ENCODE peak calls at places on chromosomes 13 and 19, in ten cellular contexts. V, P, X, M, E, K, H, R, S and C are unnamed samples.

GRCh38 chr19:44635581-44636438 is 7.9 kb upstream of the PVR start:
- DNase-seq in V (no peak), P (peak; percentile 86), X (no peak), M (no peak), E (no peak), K (no peak), H (peak; percentile 66), R (no peak), S (no peak), C (no peak)

GRCh38 chr19:37077929-37078716 is at the start of gene ZNF420:
- DNase-seq in V (peak; percentile 93), P (peak; percentile 96), X (peak; percentile 93), M (peak; percentile 77), E (peak; percentile 97), K (peak; percentile 98), H (peak; percentile 96), R (peak; percentile 91), S (peak; percentile 91), C (peak; percentile 94)

GRCh38 chr13:50085063-50085462 is 69.8 kb downstream of the KCNRG start:
- DNase-seq in V (no peak), P (no peak), X (no peak), M (no peak), E (peak; percentile 78), K (no peak), H (no peak), R (no peak), S (no peak), C (no peak)

GRCh38 chr13:114087430-114087829 is 45.0 kb downstream of the RASA3 start:
- DNase-seq in V (no peak), P (no peak), X (peak; percentile 11), M (no peak), E (no peak), K (peak; percentile 58), H (no peak), R (no peak), S (no peak), C (peak; percentile 20)

GRCh38 chr13:74889321-74889720 is 592.6 kb downstream of the TBC1D4 start:
- DNase-seq in V (no peak), P (no peak), X (no peak), M (no peak), E (no peak), K (no peak), H (no peak), R (no peak), S (no peak), C (no peak)

GRCh38 chr13:25493930-25494707 is 122.3 kb downstream of the ATP8A2 start:
- DNase-seq in V (no peak), P (no peak), X (no peak), M (no peak), E (peak; percentile 48), K (peak; percentile 79), H (no peak), R (no peak), S (no peak), C (no peak)

GRCh38 chr19:28169168-28169862 is 1043.6 kb downstream of the UQCRFS1 start:
- DNase-seq in V (no peak), P (no peak), X (no peak), M (no peak), E (peak; percentile 71), K (peak; percentile 80), H (no peak), R (no peak), S (no peak), C (no peak)

GRCh38 chr13:98458431-98458830 is 118.5 kb downstream of the STK24 start:
- DNase-seq in V (peak; percentile 20), P (no peak), X (no peak), M (no peak), E (no peak), K (no peak), H (no peak), R (no peak), S (no peak), C (no peak)

GRCh38 chr19:41774515-41774980 is 19.2 kb downstream of the CEACAM6 start:
- DNase-seq in V (no peak), P (no peak), X (no peak), M (no peak), E (no peak), K (no peak), H (no peak), R (no peak), S (peak; percentile 88), C (peak; percentile 59)

GRCh38 chr19:43820098-43820860 is 6.8 kb upstream of the ZNF283 start:
- DNase-seq in V (peak; percentile 54), P (no peak), X (no peak), M (no peak), E (peak; percentile 91), K (peak; percentile 58), H (peak; percentile 56), R (no peak), S (peak; percentile 41), C (no peak)

GRCh38 chr19:43936219-43936618 is 1.1 kb upstream of the ZNF45 start:
- DNase-seq in V (no peak), P (no peak), X (no peak), M (no peak), E (peak; percentile 43), K (no peak), H (no peak), R (no peak), S (peak; percentile 35), C (no peak)

GRCh38 chr13:34751044-34751443 is 191.0 kb upstream of the NBEA start:
- DNase-seq in V (no peak), P (no peak), X (no peak), M (no peak), E (no peak), K (no peak), H (no peak), R (no peak), S (no peak), C (no peak)

GRCh38 chr13:106916329-106916728 is 348.4 kb upstream of the ARGLU1 start:
- DNase-seq in V (no peak), P (no peak), X (no peak), M (no peak), E (no peak), K (no peak), H (no peak), R (no peak), S (no peak), C (no peak)

DNA sequence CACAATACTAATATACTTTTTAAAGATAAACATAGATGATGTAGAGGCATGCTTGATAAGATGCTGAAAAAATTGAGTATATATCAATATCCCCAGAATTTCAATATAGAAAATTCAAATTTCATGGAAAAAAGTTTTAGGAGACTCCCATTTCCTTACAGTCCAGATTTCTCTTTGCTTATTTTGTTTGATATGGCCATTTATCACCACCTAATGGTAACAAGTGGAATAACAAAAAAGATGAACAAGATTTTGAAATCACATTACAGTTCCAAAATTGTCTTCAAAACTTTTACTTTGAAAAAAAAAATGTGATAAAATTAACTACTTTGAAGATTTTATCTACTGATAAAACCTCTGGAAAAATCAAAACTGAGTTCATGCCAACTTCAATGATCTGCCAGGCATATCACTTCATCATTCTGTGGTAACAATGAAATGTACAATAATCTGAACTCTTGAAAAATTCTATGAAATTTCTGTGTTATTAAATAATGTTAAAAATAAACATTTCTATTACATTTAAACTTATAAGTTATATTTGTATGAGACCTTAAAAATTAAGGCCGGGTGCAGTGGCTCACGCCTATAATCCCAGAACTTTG is 17.5 kb downstream of the MIPEP start:
- DNase-seq in V (no peak), P (no peak), X (no peak), M (no peak), E (peak; percentile 16), K (no peak), H (peak; percentile 40), R (no peak), S (no peak), C (no peak)
- TF ChIP-seq CTCF in V (peak; percentile 73), P (no peak), X (no peak), M (peak; percentile 58), E (peak; percentile 65), K (peak; percentile 74), H (no peak), R (peak; percentile 73), S (peak; percentile 45), C (no peak)

DNA sequence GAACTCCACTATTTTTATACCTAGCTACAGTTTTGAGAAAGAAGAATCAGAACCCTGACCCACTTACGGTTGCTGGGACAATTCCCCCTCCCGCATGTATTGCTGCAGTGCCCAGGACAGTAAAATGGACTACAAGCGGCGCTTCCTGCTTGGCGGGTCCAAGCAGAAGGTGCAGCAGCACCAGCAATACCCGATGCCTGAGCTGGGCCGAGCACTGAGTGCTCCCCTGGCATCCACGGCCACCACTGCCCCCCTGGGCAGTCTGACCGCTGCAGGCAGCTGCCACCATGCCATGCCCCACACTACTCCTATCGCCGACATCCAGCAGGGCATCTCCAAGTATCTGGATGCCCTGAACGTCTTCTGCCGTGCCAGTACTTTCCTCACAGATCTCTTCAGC is 46.0 kb downstream of the GARRE1 start:
- DNase-seq in V (no peak), P (no peak), X (no peak), M (no peak), E (no peak), K (no peak), H (no peak), R (no peak), S (peak; percentile 51), C (no peak)
- H3K27ac ChIP-seq in V (no peak overlapping the region), P (no peak overlapping the region), X (no peak overlapping the region), M (no peak overlapping the region), E (no peak overlapping the region), K (no peak overlapping the region), H (no peak overlapping the region), R (no peak overlapping the region), S (peak overlapping the region; percentile 79), C (no peak overlapping the region)

DNA sequence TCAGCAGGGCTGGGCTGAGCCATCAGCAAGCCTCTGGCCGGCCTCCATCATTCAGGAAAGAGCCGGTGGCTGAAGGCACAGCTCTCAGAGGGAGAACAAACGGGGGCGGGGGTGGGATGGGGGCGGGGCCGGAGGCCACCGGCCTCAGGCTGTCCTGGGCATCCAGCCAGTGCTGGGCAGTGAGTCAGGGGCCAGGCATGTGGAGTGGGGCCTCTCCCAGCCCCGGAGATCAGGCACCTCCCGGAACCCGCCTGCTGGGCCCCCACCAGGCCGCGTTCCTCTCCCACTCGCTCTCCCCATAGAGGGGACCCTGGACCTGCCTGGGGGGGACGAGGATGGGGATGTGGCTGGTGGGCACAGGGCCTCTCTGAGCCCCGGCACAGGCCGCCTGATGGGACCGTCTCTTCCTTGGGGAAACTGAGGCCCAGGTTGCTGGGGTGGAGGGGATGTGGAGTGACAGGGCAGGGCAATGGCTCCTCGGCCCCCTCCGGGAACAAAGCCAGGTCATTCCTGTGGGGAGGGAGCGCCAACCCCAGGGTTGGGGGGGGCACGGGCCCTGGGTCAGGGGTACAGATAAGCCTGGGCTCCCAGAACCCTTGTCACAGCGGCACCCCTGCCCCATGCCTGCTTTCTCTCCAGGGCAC is 12.9 kb downstream of the SPC24 start:
- DNase-seq in V (peak; percentile 92), P (no peak), X (peak; percentile 78), M (peak; percentile 83), E (peak; percentile 62), K (peak; percentile 94), H (peak; percentile 90), R (peak; percentile 90), S (peak; percentile 74), C (peak; percentile 95)
- H3K4me3 ChIP-seq in V (peak overlapping the region; percentile 56), P (no peak overlapping the region), X (no peak overlapping the region), M (peak overlapping the region; percentile 18), E (peak overlapping the region; percentile 43), K (no peak overlapping the region), H (no peak overlapping the region), R (peak overlapping the region; percentile 36), S (no peak overlapping the region), C (no peak overlapping the region)

DNA sequence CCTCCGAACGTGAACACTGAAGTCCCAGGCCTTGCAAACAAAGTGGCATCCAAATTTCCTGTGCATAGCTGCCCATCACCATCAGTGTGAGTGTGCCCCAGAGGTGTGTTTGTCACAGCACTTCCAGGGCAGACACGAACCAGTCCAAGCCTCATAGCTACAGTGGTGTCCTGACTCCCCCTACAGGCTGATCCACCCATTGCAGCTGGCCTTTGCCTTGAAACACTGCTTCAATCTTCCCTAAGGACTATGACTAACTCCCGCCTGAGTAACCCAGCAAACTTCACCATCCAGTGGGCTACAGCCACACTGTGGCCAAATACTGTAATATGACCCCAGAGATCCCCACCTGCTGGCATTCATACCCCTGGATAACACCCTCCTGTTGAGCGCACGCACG is 3.9 kb downstream of the ZNF266 start:
- DNase-seq in V (peak; percentile 35), P (no peak), X (no peak), M (no peak), E (peak; percentile 77), K (peak; percentile 92), H (no peak), R (no peak), S (peak; percentile 27), C (no peak)
- TF ChIP-seq CTCF in V (peak; percentile 63), P (no peak), X (no peak), M (no peak), E (peak; percentile 63), K (peak; percentile 76), H (peak; percentile 23), R (no peak), S (peak; percentile 15), C (no peak)